ENCODE peak calls at places on chromosomes 6 and 20, in five cellular contexts. I is cardiac muscle cell; C is CD8-positive, alpha-beta memory T cell; J is non-pigmented ciliary epithelial cell; T is fibroblast of gingiva. G is an unnamed sample.

GRCh38 chr6:15776458-15776980 is 113.7 kb upstream of the DTNBP1 start:
- DNase-seq in T (no peak), C (no peak), I (no peak), J (no peak), G (no peak)

GRCh38 chr20:62922451-62922921 is 3.8 kb downstream of the DIDO1 start:
- DNase-seq in C (no peak), J (no peak), T (no peak), I (no peak), G (no peak)

GRCh38 chr20:49717693-49718092 is 4.0 kb upstream of the B4GALT5 start:
- DNase-seq in T (no peak), I (no peak), J (no peak), C (no peak), G (no peak)

GRCh38 chr6:29797120-29797519 is 30.5 kb upstream of the HLA-G start:
- DNase-seq in I (no peak), T (peak), J (peak), C (no peak), G (no peak)

GRCh38 chr6:69571234-69571633 is 225.6 kb downstream of the LMBRD1 start:
- DNase-seq in J (no peak), C (no peak), T (no peak), I (no peak), G (no peak)

GRCh38 chr6:47187883-47188587 is 121.7 kb downstream of the TNFRSF21 start:
- DNase-seq in C (no peak), I (no peak), J (no peak), T (peak), G (no peak)

GRCh38 chr6:119979862-119980261 is 630.3 kb upstream of the MAN1A1 start:
- DNase-seq in J (no peak), C (no peak), T (no peak), I (peak), G (no peak)

GRCh38 chr20:56554869-56555268 is 21.8 kb downstream of the FAM209B start:
- DNase-seq in J (peak), C (no peak), I (peak), T (peak), G (peak)

GRCh38 chr20:46939031-46939430 is 44.4 kb downstream of the EYA2 start:
- DNase-seq in I (no peak), C (no peak), T (no peak), J (no peak), G (no peak)

GRCh38 chr6:157091243-157091642 is 232.1 kb downstream of the TMEM242 start:
- DNase-seq in I (no peak), T (no peak), C (no peak), J (no peak), G (no peak)

GRCh38 chr20:59955131-59955796 is 3.0 kb upstream of the CDH26 start:
- DNase-seq in C (no peak), I (no peak), J (no peak), T (peak), G (no peak)

GRCh38 chr20:35891375-35891774 is 62.9 kb downstream of the SCAND1 start:
- DNase-seq in C (no peak), I (no peak), T (peak), J (no peak), G (peak)

GRCh38 chr6:87333591-87334181 is 4.6 kb upstream of the GJB7 start:
- DNase-seq in C (peak), T (no peak), I (no peak), J (no peak), G (no peak)

GRCh38 chr6:52595000-52595795 is 18.3 kb upstream of the TRAM2 start:
- DNase-seq in J (peak), I (no peak), T (peak), C (no peak), G (peak)

GRCh38 chr6:93848011-93848620 is 428.8 kb upstream of the EPHA7 start:
- DNase-seq in J (no peak), I (no peak), T (no peak), C (no peak), G (no peak)

GRCh38 chr20:39067526-39068216 is 105.5 kb downstream of the DHX35 start:
- DNase-seq in C (no peak), I (no peak), T (peak), J (no peak), G (peak)

GRCh38 chr20:50455656-50456451 is 54.3 kb upstream of the PTPN1 start:
- DNase-seq in T (no peak), I (no peak), J (no peak), C (no peak), G (no peak)

GRCh38 chr6:83815631-83816030 is 37.5 kb upstream of the RIPPLY2 start:
- DNase-seq in J (peak), T (no peak), C (no peak), I (no peak), G (no peak)

GRCh38 chr20:42482808-42483207 is 706.9 kb downstream of the PTPRT start:
- DNase-seq in T (no peak), I (no peak), J (no peak), C (no peak), G (no peak)

GRCh38 chr20:37880726-37881591 is 22.0 kb upstream of the VSTM2L start:
- DNase-seq in I (peak), J (no peak), C (no peak), T (no peak), G (no peak)

GRCh38 chr20:2762578-2763131 is 37.8 kb downstream of the CPXM1 start:
- DNase-seq in I (no peak), J (no peak), T (no peak), C (no peak), G (no peak)